ENCODE peak calls at places on chromosomes 13 and 19, in ten cellular contexts. D is amygdala; W is left kidney; B is sigmoid colon; G is nephron progenitor cell; P is stimulated activated CD4-positive, alpha-beta T cell treated with anti-CD3 and anti-CD28 coated beads, TNF-alpha, amount 100 ng/mL, for 48 hours; O is A673; M is GM04504; H is cardiac fibroblast; K is left cardiac atrium. N is an unnamed sample.

GRCh38 chr19:32691291-32691951 is at the start of gene NUDT19:
- DNase-seq in P (peak), K (peak), H (peak), O (peak), M (peak), G (peak), B (peak), W (peak), D (peak), N (peak)

GRCh38 chr19:10593820-10594637 is 6.9 kb upstream of the AP1M2 start:
- DNase-seq in H (no peak), K (no peak), M (no peak), O (no peak), P (no peak), W (peak), G (no peak), D (peak), B (peak), N (no peak)

GRCh38 chr19:46610851-46611770 is 10.0 kb downstream of the CALM3 start:
- DNase-seq in P (no peak), M (no peak), G (no peak), B (peak), K (peak), H (no peak), W (no peak), O (no peak), D (no peak), N (peak)

GRCh38 chr13:102038787-102039186 is 363.1 kb downstream of the FGF14 start:
- DNase-seq in W (no peak), H (no peak), B (no peak), O (no peak), G (no peak), K (no peak), M (no peak), D (no peak), P (no peak), N (no peak)

GRCh38 chr13:72104656-72105180 is 237.7 kb upstream of the DACH1 start:
- DNase-seq in K (no peak), D (no peak), M (peak), P (no peak), G (no peak), B (no peak), W (no peak), H (peak), O (no peak), N (no peak)

GRCh38 chr19:39704181-39705044 is at the start of gene LGALS14:
- DNase-seq in K (no peak), W (peak), P (no peak), H (no peak), O (no peak), B (no peak), M (no peak), D (no peak), G (no peak), N (no peak)

GRCh38 chr19:47280183-47280797 is 5.6 kb downstream of the INAFM1 start:
- DNase-seq in W (peak), B (no peak), G (peak), D (no peak), O (peak), K (peak), H (peak), M (no peak), P (peak), N (no peak)

GRCh38 chr13:83221813-83222241 is 660.4 kb downstream of the SLITRK1 start:
- DNase-seq in O (no peak), H (peak), M (no peak), B (no peak), K (no peak), W (no peak), G (no peak), P (no peak), D (no peak), N (no peak)

GRCh38 chr13:77185721-77186120 is 141.2 kb downstream of the MYCBP2 start:
- DNase-seq in H (no peak), G (no peak), M (no peak), O (no peak), P (no peak), D (no peak), K (no peak), B (no peak), W (no peak), N (no peak)

GRCh38 chr13:45352031-45352430 is 11.0 kb upstream of the TPT1 start:
- DNase-seq in O (no peak), M (no peak), W (no peak), D (no peak), K (no peak), B (no peak), P (no peak), H (no peak), G (no peak), N (no peak)

GRCh38 chr13:21638319-21639282 is 32.3 kb upstream of the FGF9 start:
- DNase-seq in B (no peak), H (peak), P (no peak), M (peak), G (peak), K (no peak), O (peak), D (no peak), W (peak), N (no peak)

GRCh38 chr19:41864374-41864773 is 4.3 kb downstream of the RPS19 start:
- DNase-seq in P (no peak), H (no peak), O (no peak), D (no peak), G (no peak), K (no peak), M (no peak), B (no peak), W (no peak), N (no peak)

GRCh38 chr13:84481958-84482357 is 599.7 kb upstream of the SLITRK1 start:
- DNase-seq in B (no peak), H (peak), W (no peak), O (no peak), D (no peak), K (no peak), M (no peak), G (no peak), P (no peak), N (no peak)

GRCh38 chr13:42964681-42965305 is 27.2 kb downstream of the EPSTI1 start:
- DNase-seq in D (no peak), B (no peak), W (peak), P (no peak), O (no peak), G (no peak), M (no peak), K (no peak), H (no peak), N (no peak)

GRCh38 chr13:109297628-109298027 is 488.8 kb downstream of the IRS2 start:
- DNase-seq in D (no peak), G (no peak), O (no peak), K (no peak), W (no peak), B (no peak), H (peak), P (no peak), M (peak), N (no peak)

GRCh38 chr19:8151499-8152035 is 2.2 kb upstream of the FBN3 start:
- DNase-seq in K (no peak), M (no peak), G (no peak), O (no peak), P (no peak), D (no peak), W (no peak), B (no peak), H (no peak), N (no peak)

GRCh38 chr13:22040810-22041364 is 370.0 kb downstream of the FGF9 start:
- DNase-seq in K (no peak), O (no peak), H (no peak), D (no peak), G (no peak), P (no peak), B (no peak), M (no peak), W (no peak), N (no peak)

GRCh38 chr19:49846408-49846807 is 4.6 kb upstream of the PTOV1 start:
- DNase-seq in K (no peak), P (no peak), W (no peak), D (no peak), M (no peak), B (no peak), O (no peak), H (no peak), G (no peak), N (no peak)

GRCh38 chr13:39317284-39317683 is 279.0 kb downstream of the NHLRC3 start:
- DNase-seq in H (peak), M (peak), G (no peak), O (no peak), K (peak), D (no peak), B (peak), W (no peak), P (no peak), N (peak)

GRCh38 chr13:75934889-75935288 is 298.8 kb downstream of the LMO7 start:
- DNase-seq in D (no peak), O (no peak), P (no peak), H (peak), W (no peak), K (no peak), M (no peak), G (no peak), B (no peak), N (no peak)

GRCh38 chr19:10037367-10037766 is 24.1 kb downstream of the RDH8 start:
- DNase-seq in D (no peak), W (no peak), K (no peak), M (no peak), P (no peak), B (no peak), O (no peak), H (no peak), G (no peak), N (no peak)

GRCh38 chr13:42553098-42554046 is 20.6 kb upstream of the TNFSF11 start:
- DNase-seq in O (no peak), W (no peak), K (no peak), H (peak), P (no peak), G (no peak), M (no peak), B (no peak), D (no peak), N (no peak)

GRCh38 chr19:4181053-4181508 is 1.3 kb downstream of the SIRT6 start:
- DNase-seq in O (no peak), M (no peak), H (no peak), G (no peak), W (no peak), P (no peak), D (no peak), B (no peak), K (no peak), N (no peak)

GRCh38 chr19:4103073-4103418 is 20.9 kb downstream of the MAP2K2 start:
- DNase-seq in K (no peak), M (no peak), G (no peak), W (no peak), B (no peak), P (no peak), H (peak), O (no peak), D (no peak), N (no peak)

GRCh38 chr13:113546571-113547247 is 37.8 kb upstream of the TFDP1 start:
- DNase-seq in K (peak), D (peak), B (no peak), G (peak), W (peak), O (no peak), H (peak), M (no peak), P (no peak), N (peak)

GRCh38 chr19:49106648-49107135 is 7.5 kb upstream of the LIN7B start:
- DNase-seq in M (no peak), O (peak), W (peak), B (no peak), D (peak), K (peak), H (peak), G (peak), P (peak), N (no peak)

GRCh38 chr19:44648536-44649370 is 5.0 kb downstream of the PVR start:
- DNase-seq in G (no peak), P (no peak), K (peak), D (no peak), H (peak), B (no peak), M (peak), W (peak), O (no peak), N (peak)